ENCODE peak calls at places on chromosomes 4 and X, in four cellular contexts. A is sigmoid colon, H is HepG2, X is tibial nerve. L is an unnamed sample.

GRCh38 chrX:152817082-152817744 is 13.3 kb downstream of the CETN2 start:
- DNase-seq in A (no peak), H (no peak), X (no peak), L (peak; percentile 72)

GRCh38 chr4:32697281-32697814 is 1977.2 kb downstream of the PCDH7 start:
- DNase-seq in A (no peak), H (no peak), X (no peak), L (no peak)

GRCh38 chrX:35351212-35351611 is 408.6 kb downstream of the FAM47B start:
- DNase-seq in A (no peak), H (no peak), X (no peak), L (no peak)

GRCh38 chr4:39932776-39933402 is 44.8 kb downstream of the PDS5A start:
- DNase-seq in A (no peak), H (no peak), X (no peak), L (no peak)

GRCh38 chr4:163697121-163697520 is 202.6 kb downstream of the TMA16 start:
- DNase-seq in A (no peak), H (no peak), X (no peak), L (no peak)

GRCh38 chr4:42824278-42824977 is 68.1 kb upstream of the GRXCR1 start:
- DNase-seq in A (no peak), H (peak; percentile 44), X (no peak), L (no peak)

GRCh38 chr4:15396157-15396800 is 31.6 kb upstream of the C1QTNF7 start:
- DNase-seq in A (no peak), H (peak; percentile 33), X (no peak), L (peak; percentile 49)

GRCh38 chr4:88341227-88342192 is 37.1 kb upstream of the HERC6 start:
- DNase-seq in A (peak; percentile 74), H (peak; percentile 10), X (no peak), L (no peak)

GRCh38 chr4:180784940-180785339 is 1458.3 kb upstream of the TENM3 start:
- DNase-seq in A (no peak), H (no peak), X (no peak), L (no peak)

GRCh38 chr4:52641853-52642563 is 17.1 kb downstream of the USP46 start:
- DNase-seq in A (no peak), H (no peak), X (no peak), L (no peak)

GRCh38 chr4:153465145-153465544 is 1.0 kb upstream of the TMEM131L start:
- DNase-seq in A (no peak), H (no peak), X (no peak), L (peak; percentile 37)

GRCh38 chr4:187415227-187415626 is 580.3 kb upstream of the ZFP42 start:
- DNase-seq in A (no peak), H (no peak), X (no peak), L (no peak)

GRCh38 chrX:43949669-43950068 is 23.5 kb downstream of the NDP start:
- DNase-seq in A (no peak), H (peak; percentile 10), X (no peak), L (peak; percentile 2)

GRCh38 chrX:151753313-151754041 is 18.9 kb downstream of the CNGA2 start:
- DNase-seq in A (peak; percentile 70), H (peak; percentile 13), X (peak; percentile 20), L (peak; percentile 24)

GRCh38 chr4:104491826-104492771 is 2.6 kb downstream of the CXXC4 start:
- DNase-seq in A (no peak), H (no peak), X (no peak), L (no peak)

GRCh38 chrX:3295731-3296130 is 50.7 kb downstream of the MXRA5 start:
- DNase-seq in A (no peak), H (no peak), X (no peak), L (no peak)

GRCh38 chrX:38327007-38327774 is at the start of gene RPGR:
- DNase-seq in A (peak; percentile 97), H (peak; percentile 83), X (peak; percentile 86), L (peak; percentile 94)
- TF ChIP-seq POLR2A in A (no peak), H (peak; percentile 47), X (peak; percentile 70), L (peak; percentile 63)

DNA sequence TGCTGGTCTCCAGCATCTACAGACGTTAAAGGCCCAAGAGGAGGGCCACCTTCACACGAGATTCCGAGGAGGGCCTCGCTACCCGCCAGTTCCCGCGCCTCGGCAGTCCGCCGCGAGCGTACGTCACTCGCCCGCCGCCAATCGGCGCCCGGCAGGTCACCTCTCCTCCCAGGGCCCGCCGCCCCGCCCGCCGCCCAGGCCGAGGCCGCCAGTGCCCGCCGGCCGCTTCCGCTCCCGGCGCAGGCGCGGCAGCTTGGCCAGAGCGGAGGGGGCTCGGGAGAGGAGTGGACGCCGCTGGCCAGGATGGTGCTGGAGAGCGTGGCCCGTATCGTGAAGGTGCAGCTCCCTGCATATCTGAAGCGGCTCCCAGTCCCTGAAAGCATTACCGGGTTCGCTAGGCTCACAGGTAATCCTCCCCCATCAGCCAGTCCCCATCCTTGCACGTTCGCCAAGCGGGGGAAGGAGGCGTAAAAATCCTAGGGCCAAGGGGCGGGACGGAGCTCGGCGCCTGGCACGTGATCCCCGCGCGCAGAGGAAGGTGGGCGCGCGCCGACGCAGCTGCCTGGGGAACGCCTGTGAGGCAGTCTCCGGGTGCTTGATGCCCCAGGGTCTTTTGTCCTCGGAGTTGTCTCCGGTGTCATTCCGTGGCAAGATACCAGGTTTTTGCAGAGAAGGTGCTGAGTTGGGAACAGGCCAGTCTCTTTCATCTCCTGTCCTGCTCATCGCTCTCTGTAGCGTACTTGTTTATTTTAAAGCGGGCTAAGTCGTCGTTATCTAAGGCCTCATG is at the start of gene CISD2:
- DNase-seq in A (peak; percentile 96), H (peak; percentile 78), X (peak; percentile 81), L (peak; percentile 97)
- TF ChIP-seq POLR2A in A (peak; percentile 88), H (peak; percentile 95), X (peak; percentile 82), L (peak; percentile 99)

DNA sequence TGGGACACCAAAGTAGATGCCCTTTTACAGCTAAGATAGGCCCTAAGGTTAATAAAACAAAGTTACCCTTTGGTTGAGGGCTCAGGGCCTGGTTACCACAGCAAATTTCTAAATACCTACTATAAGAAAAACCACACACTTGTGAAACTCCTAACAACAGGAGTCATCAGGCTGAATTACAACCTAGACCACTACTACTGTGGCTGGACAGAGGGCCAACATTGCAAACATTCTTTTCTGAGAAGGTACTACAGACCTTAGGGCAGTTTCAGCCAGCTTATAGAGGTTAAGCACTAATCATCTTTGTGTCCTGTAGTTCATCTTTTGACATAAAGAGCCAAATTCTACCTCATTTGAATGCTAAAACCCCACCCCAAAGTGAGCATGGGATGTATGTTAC is 504.0 kb downstream of the RAPGEF2 start:
- DNase-seq in A (no peak), H (no peak), X (no peak), L (no peak)
- TF ChIP-seq POLR2A in A (no peak), H (no peak), X (no peak), L (no peak)

DNA sequence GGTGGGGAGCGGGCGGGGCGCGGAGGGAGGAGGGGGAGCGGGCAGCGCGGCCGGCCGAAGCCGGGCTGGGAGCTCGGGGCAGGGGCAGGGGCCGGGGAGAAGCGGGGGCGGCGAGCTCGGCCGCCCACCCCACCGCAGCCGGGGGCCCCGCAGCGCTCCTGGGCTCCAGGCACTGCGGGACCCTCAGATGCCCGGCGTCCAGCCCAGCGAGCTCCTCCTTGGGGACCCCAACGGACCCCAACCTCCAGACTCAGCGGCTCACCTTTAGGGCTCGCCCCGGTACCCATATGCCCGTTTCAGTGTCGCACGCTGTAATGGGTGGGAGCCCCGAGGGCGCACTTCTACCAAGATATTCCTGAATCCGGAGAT is 357 bp upstream of the ADGRG2 start:
- DNase-seq in A (no peak), H (no peak), X (no peak), L (no peak)
- TF ChIP-seq POLR2A in A (no peak), H (no peak), X (no peak), L (no peak)

DNA sequence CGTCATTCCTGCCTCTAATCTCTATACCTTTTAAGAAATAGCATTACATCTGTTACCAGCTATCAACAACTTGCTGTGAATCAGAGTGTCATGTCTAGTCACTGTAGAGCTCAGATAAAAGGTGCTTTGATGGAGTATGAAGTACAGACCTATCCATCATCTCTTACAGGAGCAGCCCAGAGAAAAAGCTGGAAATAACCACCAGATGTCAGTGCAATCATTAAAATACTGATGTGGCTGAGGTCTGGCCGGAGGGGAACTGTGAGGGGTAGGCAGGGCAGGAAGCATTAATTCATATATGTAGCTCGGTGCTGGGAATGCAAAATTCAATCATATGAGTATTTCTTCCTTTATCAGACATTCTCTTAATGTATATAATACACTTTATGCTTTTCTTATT is 100.6 kb downstream of the AKAP4 start:
- DNase-seq in A (no peak), H (peak; percentile 26), X (no peak), L (peak; percentile 62)
- TF ChIP-seq POLR2A in A (no peak), H (no peak), X (no peak), L (no peak)

GRCh38 chr4:139278956-139279722 is 886 bp downstream of the MGARP start:
- DNase-seq in A (no peak), H (no peak), X (no peak), L (peak; percentile 37)
- TF ChIP-seq POLR2A in A (no peak), H (no peak), X (no peak), L (no peak)

DNA sequence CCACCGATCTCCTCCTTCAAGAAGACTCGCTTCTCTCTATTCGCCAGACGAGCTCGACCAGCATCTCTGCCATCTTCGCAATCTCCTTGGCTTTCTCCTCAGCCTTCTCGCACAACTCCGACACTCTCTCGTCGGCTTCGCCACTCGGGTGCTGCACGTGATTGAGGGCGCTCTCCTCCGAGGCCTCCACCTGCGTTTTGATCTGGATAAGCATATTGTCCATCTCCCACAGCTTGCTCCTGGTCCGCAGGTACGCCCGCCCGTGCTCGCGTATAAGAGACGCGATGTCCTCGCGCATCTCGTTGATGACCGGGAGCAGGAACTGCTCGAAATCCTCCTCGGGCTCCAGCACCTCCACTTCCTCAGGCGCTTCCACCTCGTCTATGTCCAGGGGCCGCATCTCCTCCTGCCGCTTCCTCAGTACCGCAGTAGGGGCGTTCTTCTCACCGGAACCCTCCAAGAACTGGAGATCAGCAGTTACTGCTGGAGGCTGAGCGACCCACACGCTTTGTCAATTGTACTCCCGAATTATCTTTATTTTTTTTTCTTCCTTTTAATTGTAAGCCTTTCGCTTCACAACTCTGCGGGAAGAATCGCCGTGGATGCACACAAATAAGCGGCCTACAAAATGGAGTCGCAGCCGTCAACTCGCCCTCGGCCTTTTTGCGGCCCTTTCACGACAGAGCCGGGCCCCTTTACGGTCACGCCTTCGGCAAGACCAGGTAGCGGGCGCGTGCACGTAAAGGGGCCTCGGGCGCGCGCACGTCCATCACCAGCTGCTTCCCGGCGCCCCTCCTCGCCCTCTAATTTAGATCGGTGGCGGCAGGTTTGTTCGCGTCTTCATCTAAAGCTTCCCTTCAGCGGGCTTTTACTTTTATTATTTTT is at the start of gene MRFAP1L1:
- DNase-seq in A (peak; percentile 97), H (peak; percentile 91), X (peak; percentile 96), L (peak; percentile 99)
- TF ChIP-seq POLR2A in A (peak; percentile 25), H (peak; percentile 65), X (peak; percentile 30), L (peak; percentile 80)

DNA sequence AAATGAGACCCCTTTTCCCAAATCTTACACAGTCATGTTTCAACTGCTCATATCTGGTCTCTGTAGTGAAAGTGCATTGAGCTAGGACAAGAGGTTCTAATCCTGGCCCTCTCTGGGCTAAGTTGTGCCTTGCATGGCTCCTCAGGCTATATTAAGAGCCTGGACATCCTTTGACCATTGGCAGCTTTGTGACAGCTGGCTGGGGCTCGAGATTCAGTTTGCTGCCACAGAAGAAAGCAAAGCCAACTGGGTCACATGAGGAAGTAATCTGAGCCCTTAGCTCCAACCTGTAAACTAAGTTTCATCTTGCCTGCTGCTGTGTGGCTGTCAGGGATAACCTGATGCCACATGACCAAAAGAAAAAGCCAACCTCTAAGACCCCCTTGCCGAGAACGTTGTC is 51.8 kb upstream of the JADE1 start:
- DNase-seq in A (peak; percentile 75), H (no peak), X (no peak), L (no peak)
- TF ChIP-seq POLR2A in A (no peak), H (no peak), X (no peak), L (no peak)

L was measured in erythroblast.